ENCODE peak calls at places on chromosomes 6 and 20, in four cellular contexts. A is caudate nucleus, H is esophagus muscularis mucosa, F is Peyer's patch. D is an unnamed sample.

GRCh38 chr6:25053875-25054371 is 118.2 kb upstream of the RIPOR2 start:
- DNase-seq in A (no peak), H (no peak), F (no peak), D (no peak)

GRCh38 chr6:123803862-123804681 is at the start of gene NKAIN2:
- DNase-seq in A (peak; percentile 53), H (no peak), F (no peak), D (peak; percentile 25)

GRCh38 chr20:40493071-40493470 is 196.0 kb downstream of the MAFB start:
- DNase-seq in A (no peak), H (no peak), F (peak; percentile 57), D (peak; percentile 33)

GRCh38 chr6:143331362-143331761 is 119.1 kb downstream of the ADAT2 start:
- DNase-seq in A (no peak), H (no peak), F (no peak), D (no peak)

GRCh38 chr20:19758888-19759331 is 852 bp downstream of the RIN2 start:
- DNase-seq in A (peak; percentile 58), H (peak; percentile 93), F (peak; percentile 67), D (peak; percentile 57)

GRCh38 chr6:160378218-160378617 is 30.0 kb downstream of the SLC22A3 start:
- DNase-seq in A (no peak), H (no peak), F (no peak), D (no peak)

GRCh38 chr6:108113557-108114519 is 39.3 kb upstream of the OSTM1 start:
- DNase-seq in A (peak; percentile 17), H (no peak), F (no peak), D (no peak)

GRCh38 chr20:44054849-44055248 is 132.1 kb downstream of the JPH2 start:
- DNase-seq in A (no peak), H (no peak), F (no peak), D (no peak)

GRCh38 chr6:35310265-35310831 is 12.7 kb downstream of the DEF6 start:
- DNase-seq in A (no peak), H (no peak), F (peak; percentile 49), D (no peak)

GRCh38 chr20:47231382-47232042 is 125.0 kb downstream of the ZMYND8 start:
- DNase-seq in A (no peak), H (no peak), F (no peak), D (no peak)

GRCh38 chr6:151379933-151380847 is 11.2 kb downstream of the ZBTB2 start:
- DNase-seq in A (no peak), H (no peak), F (no peak), D (no peak)

GRCh38 chr6:30397697-30398096 is 52.7 kb downstream of the RPP21 start:
- DNase-seq in A (no peak), H (no peak), F (no peak), D (no peak)

GRCh38 chr6:166580076-166581050 is 6.1 kb downstream of the RAMACL start:
- DNase-seq in A (no peak), H (no peak), F (no peak), D (no peak)

GRCh38 chr6:5541751-5542432 is 280.6 kb downstream of the FARS2 start:
- DNase-seq in A (no peak), H (no peak), F (no peak), D (no peak)

GRCh38 chr20:19996970-19997369 is 20.2 kb upstream of the NAA20 start:
- DNase-seq in A (no peak), H (no peak), F (no peak), D (peak; percentile 59)

GRCh38 chr6:88683734-88684133 is 279.7 kb downstream of the RNGTT start:
- DNase-seq in A (no peak), H (no peak), F (no peak), D (no peak)

GRCh38 chr20:58611236-58612020 is 39.7 kb upstream of the STX16 start:
- DNase-seq in A (no peak), H (no peak), F (no peak), D (no peak)

GRCh38 chr6:25485820-25486559 is 166.0 kb upstream of the SCGN start:
- DNase-seq in A (no peak), H (no peak), F (no peak), D (no peak)

GRCh38 chr6:65999288-65999791 is 292.3 kb upstream of the EYS start:
- DNase-seq in A (no peak), H (peak; percentile 85), F (no peak), D (no peak)

GRCh38 chr6:141415896-141416295 is 716.8 kb upstream of the GJE1 start:
- DNase-seq in A (no peak), H (no peak), F (no peak), D (no peak)

GRCh38 chr6:34657307-34657978 is 39.1 kb downstream of the ILRUN start:
- DNase-seq in A (no peak), H (no peak), F (peak; percentile 73), D (peak; percentile 45)

GRCh38 chr6:14128017-14128416 is 10.4 kb downstream of the CD83 start:
- DNase-seq in A (no peak), H (no peak), F (no peak), D (no peak)

GRCh38 chr6:156563710-156564109 is 213.5 kb upstream of the ARID1B start:
- DNase-seq in A (no peak), H (no peak), F (no peak), D (no peak)

GRCh38 chr6:2557181-2557720 is 193.5 kb downstream of the MYLK4 start:
- DNase-seq in A (no peak), H (peak; percentile 91), F (no peak), D (no peak)

GRCh38 chr20:24863356-24863755 is 85.7 kb upstream of the CST7 start:
- DNase-seq in A (no peak), H (peak; percentile 66), F (no peak), D (no peak)

GRCh38 chr20:35014537-35014936 is 58.9 kb downstream of the MYH7B start:
- DNase-seq in A (no peak), H (no peak), F (peak; percentile 34), D (no peak)

GRCh38 chr20:62872863-62873261 is 11.2 kb upstream of the TCFL5 start:
- DNase-seq in A (no peak), H (no peak), F (no peak), D (no peak)

GRCh38 chr6:126228001-126228791 is 111.7 kb upstream of the CENPW start:
- DNase-seq in A (no peak), H (no peak), F (no peak), D (no peak)

GRCh38 chr6:126235363-126235762 is 104.6 kb upstream of the CENPW start:
- DNase-seq in A (no peak), H (no peak), F (no peak), D (no peak)

GRCh38 chr6:126232671-126233070 is 107.2 kb upstream of the CENPW start:
- DNase-seq in A (no peak), H (no peak), F (no peak), D (no peak)
- H3K27ac ChIP-seq in A (no peak overlapping the region), H (no peak overlapping the region), F (no peak overlapping the region), D (no peak overlapping the region)

GRCh38 chr6:47041741-47042140 is 391 bp downstream of the ADGRF1 start:
- DNase-seq in A (no peak), H (no peak), F (no peak), D (no peak)
- H3K27ac ChIP-seq in A (no peak overlapping the region), H (no peak overlapping the region), F (peak overlapping the region; percentile 6), D (no peak overlapping the region)

GRCh38 chr6:41580690-41581089 is 34.5 kb downstream of the FOXP4 start:
- DNase-seq in A (no peak), H (no peak), F (no peak), D (no peak)

GRCh38 chr6:41578714-41579610 is 32.8 kb downstream of the FOXP4 start:
- DNase-seq in A (no peak), H (no peak), F (peak; percentile 68), D (no peak)

GRCh38 chr6:41582540-41582939 is 36.4 kb downstream of the FOXP4 start:
- DNase-seq in A (no peak), H (no peak), F (no peak), D (no peak)

GRCh38 chr6:41583576-41583975 is 37.4 kb downstream of the FOXP4 start:
- DNase-seq in A (no peak), H (no peak), F (no peak), D (no peak)

DNA sequence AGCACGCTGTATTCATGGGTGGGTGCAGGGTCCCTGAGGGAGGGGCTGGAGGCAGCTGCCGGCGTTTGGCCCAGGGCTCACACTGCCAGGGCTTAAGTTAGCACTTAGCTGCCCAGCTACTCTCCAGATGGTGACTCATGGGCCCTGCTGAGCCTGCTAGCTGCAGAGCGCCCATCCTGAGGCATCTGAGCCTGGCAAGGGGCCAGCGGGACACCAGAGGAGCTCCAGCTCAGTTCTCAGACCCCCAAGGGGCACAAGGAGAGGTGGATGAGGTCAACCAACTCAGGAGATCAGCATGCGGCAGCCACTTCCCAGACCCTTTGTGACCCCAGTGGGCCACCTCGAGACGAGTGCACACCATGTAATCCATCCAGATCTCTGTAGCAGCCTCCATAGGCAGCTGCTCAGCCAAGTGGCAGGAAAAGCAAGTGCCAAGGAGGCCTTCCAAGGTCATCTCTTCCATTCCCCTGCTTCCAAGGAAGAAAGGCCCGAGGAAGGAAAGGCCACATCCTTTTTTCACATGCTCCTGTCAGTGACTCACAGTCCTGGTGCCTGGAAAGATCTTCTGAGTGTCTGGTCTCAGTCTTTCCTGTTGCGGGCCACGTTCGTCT is 35.3 kb downstream of the FOXP4 start:
- DNase-seq in A (no peak), H (no peak), F (no peak), D (no peak)
- H3K27ac ChIP-seq in A (no peak overlapping the region), H (no peak overlapping the region), F (no peak overlapping the region), D (no peak overlapping the region)

GRCh38 chr6:16059496-16059895 is 69.4 kb upstream of the MYLIP start:
- DNase-seq in A (no peak), H (no peak), F (no peak), D (no peak)
- H3K27ac ChIP-seq in A (no peak overlapping the region), H (no peak overlapping the region), F (no peak overlapping the region), D (peak overlapping the region; percentile 54)

DNA sequence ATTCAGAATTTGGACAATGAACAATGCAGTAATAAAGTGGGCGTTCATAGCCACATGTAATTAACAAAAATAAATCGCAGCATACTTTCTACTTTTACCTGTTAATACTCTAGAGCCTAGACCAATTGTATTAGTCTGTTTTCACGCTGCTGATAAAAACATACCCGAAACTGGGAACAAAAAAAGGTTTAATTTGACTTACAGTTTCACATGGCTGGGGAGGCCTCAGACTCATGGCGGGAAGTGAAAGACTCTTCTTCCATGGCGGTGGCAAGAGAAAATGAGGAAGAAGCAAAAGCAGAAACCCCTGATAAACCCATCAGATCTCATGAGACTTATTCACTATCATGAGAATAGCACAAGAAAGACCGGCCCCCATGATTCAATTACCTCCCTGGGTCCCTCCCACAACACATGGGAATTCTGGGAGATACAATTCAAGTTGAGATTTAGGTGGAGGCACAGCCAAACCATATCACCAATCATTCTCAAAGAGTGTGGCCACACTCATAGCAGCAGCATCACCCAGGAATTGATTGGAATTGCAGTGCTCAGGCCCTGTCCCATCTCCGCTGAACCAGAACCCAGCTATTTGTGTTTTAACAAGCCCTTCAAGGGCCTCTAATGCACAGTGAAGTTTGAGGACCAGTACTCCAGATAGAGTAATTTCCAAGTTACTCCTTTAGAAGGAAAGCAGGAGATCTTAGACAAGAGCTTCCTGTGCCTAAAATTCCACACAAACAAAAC is 650.0 kb downstream of the KIF16B start:
- DNase-seq in A (no peak), H (peak; percentile 45), F (peak; percentile 48), D (no peak)
- H3K27ac ChIP-seq in A (no peak overlapping the region), H (no peak overlapping the region), F (no peak overlapping the region), D (no peak overlapping the region)

DNA sequence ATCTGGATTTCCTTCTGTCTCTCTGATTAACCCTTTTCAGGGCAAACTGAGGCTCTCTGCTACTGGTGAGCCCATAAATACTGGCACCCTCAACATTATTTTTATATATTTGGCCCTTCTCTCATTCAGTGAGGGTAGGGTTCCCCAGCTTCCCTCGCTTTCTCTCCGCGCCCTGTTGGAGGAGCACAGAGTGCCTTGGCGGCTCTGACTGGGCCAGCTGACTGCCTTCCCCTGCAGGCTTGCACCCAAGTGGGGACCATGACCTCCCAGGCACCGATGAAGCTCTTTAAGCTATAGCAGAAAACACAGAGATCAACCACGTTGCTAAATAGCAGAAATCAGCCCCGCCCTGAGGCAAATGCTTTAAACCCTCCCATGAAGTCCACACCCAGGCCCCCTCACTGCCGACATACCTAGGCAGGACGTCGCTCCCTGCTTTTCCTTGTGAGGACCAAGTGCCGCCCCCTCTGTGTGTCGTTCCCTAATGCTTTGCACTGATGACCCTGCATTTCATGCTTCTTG is 105.0 kb downstream of the HUS1B start:
- DNase-seq in A (no peak), H (no peak), F (no peak), D (no peak)
- H3K27ac ChIP-seq in A (no peak overlapping the region), H (no peak overlapping the region), F (no peak overlapping the region), D (no peak overlapping the region)

D was measured in gastrocnemius medialis.